ENCODE peak calls at places on chromosomes 2 and 18, in four cellular contexts. G, Z, T and V are unnamed samples.

GRCh38 chr2:239948100-239948881 is 76.9 kb downstream of the NDUFA10 start:
- DNase-seq in Z (no peak), T (no peak), G (no peak), V (no peak)

GRCh38 chr2:239279508-239280295 is 121.1 kb downstream of the HDAC4 start:
- DNase-seq in T (no peak), G (no peak), Z (no peak), V (no peak)

GRCh38 chr2:25378731-25379490 is 37.2 kb upstream of the DNMT3A start:
- DNase-seq in G (peak), Z (no peak), T (no peak), V (no peak)

GRCh38 chr2:32647180-32647651 is 19.4 kb downstream of the TTC27 start:
- DNase-seq in Z (no peak), G (peak), T (peak), V (no peak)

GRCh38 chr2:29518010-29518409 is 402.8 kb downstream of the CLIP4 start:
- DNase-seq in T (no peak), G (no peak), Z (no peak), V (no peak)

GRCh38 chr18:12295389-12296086 is 12.5 kb upstream of the TUBB6 start:
- DNase-seq in T (no peak), G (no peak), Z (no peak), V (no peak)

GRCh38 chr2:26144953-26145680 is 27.8 kb upstream of the GAREM2 start:
- DNase-seq in T (peak), Z (no peak), G (peak), V (peak)

GRCh38 chr2:66389651-66390131 is 45.2 kb upstream of the MEIS1 start:
- DNase-seq in T (no peak), Z (no peak), G (no peak), V (no peak)

GRCh38 chr2:18959952-18960717 is 370.8 kb upstream of the NT5C1B start:
- DNase-seq in G (no peak), Z (no peak), T (peak), V (no peak)

GRCh38 chr2:192535956-192536685 is 341.4 kb upstream of the TMEFF2 start:
- DNase-seq in Z (no peak), T (no peak), G (no peak), V (no peak)

GRCh38 chr18:21740724-21741510 is at the start of gene MIB1:
- DNase-seq in T (no peak), G (peak), Z (peak), V (peak)

GRCh38 chr2:225771691-225772090 is 372.2 kb downstream of the NYAP2 start:
- DNase-seq in Z (no peak), T (no peak), G (no peak), V (no peak)

GRCh38 chr2:98726735-98727368 is 4.1 kb downstream of the MGAT4A start:
- DNase-seq in Z (no peak), G (no peak), T (no peak), V (no peak)

GRCh38 chr2:217085543-217085942 is 225.7 kb upstream of the TNP1 start:
- DNase-seq in Z (no peak), T (no peak), G (peak), V (no peak)

GRCh38 chr18:76364282-76365259 is 130.5 kb downstream of the ZNF516 start:
- DNase-seq in Z (no peak), G (no peak), T (no peak), V (no peak)

GRCh38 chr2:101190753-101191516 is 39.8 kb upstream of the TBC1D8 start:
- DNase-seq in T (no peak), Z (no peak), G (no peak), V (no peak)

GRCh38 chr2:182854405-182855105 is 11.9 kb downstream of the FRZB start:
- DNase-seq in T (no peak), Z (no peak), G (no peak), V (no peak)

GRCh38 chr2:219509780-219510511 is 4.3 kb upstream of the ASIC4 start:
- DNase-seq in T (no peak), G (no peak), Z (peak), V (no peak)

GRCh38 chr2:100213595-100213994 is 71.2 kb upstream of the AFF3 start:
- DNase-seq in T (no peak), G (no peak), Z (no peak), V (no peak)

GRCh38 chr2:43623052-43623451 is 14.0 kb upstream of the PLEKHH2 start:
- DNase-seq in T (no peak), G (no peak), Z (no peak), V (no peak)

GRCh38 chr2:137966043-137966442 is 1.8 kb downstream of the HNMT start:
- DNase-seq in Z (no peak), T (no peak), G (no peak), V (no peak)

GRCh38 chr2:15763106-15763821 is 171.6 kb downstream of the DDX1 start:
- DNase-seq in Z (no peak), G (no peak), T (no peak), V (no peak)

GRCh38 chr2:127580167-127581049 is 44.9 kb downstream of the MYO7B start:
- DNase-seq in Z (no peak), G (no peak), T (no peak), V (no peak)

GRCh38 chr2:105515581-105516415 is 116.9 kb upstream of the FHL2 start:
- DNase-seq in Z (no peak), G (no peak), T (no peak), V (no peak)

GRCh38 chr2:151808258-151809072 is 19.8 kb downstream of the ARL5A start:
- DNase-seq in G (peak), Z (no peak), T (no peak), V (no peak)

GRCh38 chr2:8548871-8549221 is 133.0 kb upstream of the ID2 start:
- DNase-seq in T (no peak), G (no peak), Z (no peak), V (no peak)

GRCh38 chr2:109129356-109129920 is 433 bp downstream of the SH3RF3 start:
- DNase-seq in G (no peak), Z (no peak), T (no peak), V (no peak)

GRCh38 chr2:55232084-55232862 is at the start of the genes CLHC1 and RPS27A:
- DNase-seq in T (peak), G (peak), Z (peak), V (peak)